ENCODE peak calls at places on chromosomes 16 and 17, in five cellular contexts. R, J, O, W and H are unnamed samples.

GRCh38 chr16:3235856-3236669 is 1.1 kb upstream of the ZNF200 start:
- DNase-seq in O (no peak), W (peak; percentile 37), R (peak; percentile 36), J (no peak), H (peak; percentile 47)

GRCh38 chr17:27868565-27868964 is 24.6 kb downstream of the LYRM9 start:
- DNase-seq in W (no peak), R (no peak), O (no peak), J (no peak), H (no peak)

GRCh38 chr16:19781196-19781595 is 63.1 kb downstream of the IQCK start:
- DNase-seq in J (no peak), W (no peak), O (no peak), R (no peak), H (no peak)

GRCh38 chr17:8941520-8941919 is 24.0 kb downstream of the PIK3R5 start:
- DNase-seq in O (peak; percentile 54), J (no peak), R (no peak), W (no peak), H (no peak)

GRCh38 chr17:38798614-38799500 is 499 bp downstream of the PIP4K2B start:
- DNase-seq in W (no peak), J (peak; percentile 54), R (peak; percentile 11), O (peak; percentile 14), H (peak; percentile 49)

GRCh38 chr17:33949100-33949499 is 306.0 kb upstream of the CCL2 start:
- DNase-seq in O (no peak), R (no peak), W (no peak), J (no peak), H (no peak)

GRCh38 chr16:52283018-52283417 is 263.9 kb downstream of the TOX3 start:
- DNase-seq in W (no peak), J (no peak), R (no peak), O (no peak), H (no peak)

GRCh38 chr17:55492951-55493350 is 18.3 kb downstream of the SMIM36 start:
- DNase-seq in O (no peak), J (no peak), W (no peak), R (no peak), H (no peak)

GRCh38 chr16:85936761-85937343 is 37.9 kb downstream of the IRF8 start:
- DNase-seq in J (no peak), O (no peak), R (no peak), W (no peak), H (no peak)

GRCh38 chr17:66542183-66542966 is 240.0 kb downstream of the PRKCA start:
- DNase-seq in R (no peak), O (no peak), W (no peak), J (no peak), H (no peak)

GRCh38 chr16:25747160-25747758 is 55.5 kb downstream of the HS3ST4 start:
- DNase-seq in W (no peak), J (no peak), R (peak; percentile 10), O (no peak), H (no peak)

GRCh38 chr17:38604479-38605229 is 1.1 kb downstream of the SRCIN1 start:
- DNase-seq in J (no peak), W (no peak), R (no peak), O (no peak), H (no peak)

GRCh38 chr16:67243481-67243880 is 3.8 kb downstream of the FHOD1 start:
- DNase-seq in O (no peak), J (no peak), R (no peak), W (no peak), H (no peak)

GRCh38 chr17:35766903-35767510 is 6.3 kb downstream of the C17orf50 start:
- DNase-seq in R (peak; percentile 44), J (no peak), W (no peak), O (no peak), H (no peak)

GRCh38 chr16:56851671-56852400 is 13.2 kb upstream of the SLC12A3 start:
- DNase-seq in R (no peak), J (no peak), W (no peak), O (no peak), H (no peak)

GRCh38 chr16:53922805-53923645 is 219.1 kb downstream of the FTO start:
- DNase-seq in J (no peak), R (no peak), O (no peak), W (no peak), H (no peak)

GRCh38 chr16:75023019-75023418 is 24.2 kb downstream of the ZNRF1 start:
- DNase-seq in R (no peak), J (no peak), W (no peak), O (no peak), H (no peak)

GRCh38 chr17:2901582-2901981 is 105.3 kb downstream of the RAP1GAP2 start:
- DNase-seq in W (no peak), J (no peak), R (no peak), O (no peak), H (peak; percentile 35)

GRCh38 chr16:3810198-3810664 is 70.3 kb downstream of the CREBBP start:
- DNase-seq in J (no peak), R (no peak), O (no peak), W (no peak), H (no peak)

GRCh38 chr16:79402356-79402755 is 198.2 kb downstream of the MAF start:
- DNase-seq in W (no peak), J (no peak), O (no peak), R (peak; percentile 3), H (no peak)

GRCh38 chr16:85126383-85126730 is 14.1 kb upstream of the CIBAR2 start:
- DNase-seq in J (no peak), R (no peak), W (no peak), O (no peak), H (no peak)

DNA sequence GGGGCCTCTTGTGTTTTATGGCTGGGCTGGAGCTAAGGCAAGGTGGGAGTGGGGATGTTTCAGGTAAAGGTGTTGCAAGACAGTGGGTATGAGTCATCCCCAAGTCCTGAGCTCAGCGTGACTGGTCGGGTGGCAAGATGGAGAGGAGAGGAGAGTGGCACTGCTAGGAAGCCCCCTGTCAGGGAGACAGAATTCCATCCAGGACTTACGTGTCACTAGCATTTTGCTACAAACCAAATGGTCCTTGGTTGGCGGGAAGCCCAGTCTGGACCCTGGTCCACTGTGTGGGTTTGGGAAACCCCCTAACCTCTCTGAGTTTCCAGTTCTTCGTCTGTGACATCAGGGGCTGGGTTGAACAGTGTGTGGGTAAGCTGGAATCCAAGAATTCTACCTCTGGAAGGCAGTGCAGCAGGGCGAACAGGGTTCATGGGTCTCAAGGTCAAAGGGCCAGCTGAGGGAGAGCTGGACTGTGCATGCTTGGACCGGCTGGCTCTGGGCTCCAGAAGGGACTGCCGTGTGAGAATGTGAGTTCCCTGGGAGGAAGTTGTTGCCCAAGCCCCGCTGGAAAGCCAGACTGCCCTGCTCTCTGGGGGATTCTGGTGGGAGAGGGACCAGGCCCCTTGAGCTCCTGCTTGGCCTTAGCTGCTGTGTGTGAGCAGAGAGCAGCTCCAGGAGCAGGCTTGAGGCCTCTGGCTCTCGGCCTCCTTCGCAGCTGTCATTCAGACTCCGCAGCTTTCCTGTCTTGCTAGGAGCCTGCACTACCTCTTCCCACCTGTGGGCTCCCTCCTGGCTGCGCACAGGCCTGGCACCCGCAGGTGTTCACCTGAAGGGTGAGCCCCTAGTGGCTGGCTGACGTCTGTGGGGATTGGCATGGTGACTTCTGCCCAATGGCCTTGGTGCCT is 84.5 kb downstream of the NT5M start:
- DNase-seq in W (no peak), J (no peak), O (no peak), R (peak; percentile 78), H (peak; percentile 35)
- H3K27ac ChIP-seq in W (no peak overlapping the region), J (no peak overlapping the region), O (no peak overlapping the region), R (peak overlapping the region; percentile 45), H (peak overlapping the region; percentile 38)

GRCh38 chr17:79026345-79027273 is 2.6 kb downstream of the C1QTNF1 start:
- DNase-seq in O (no peak), R (peak; percentile 73), J (peak; percentile 50), W (no peak), H (no peak)
- H3K27ac ChIP-seq in O (no peak overlapping the region), R (peak overlapping the region; percentile 64), J (peak overlapping the region; percentile 87), W (peak overlapping the region; percentile 48), H (peak overlapping the region; percentile 92)

DNA sequence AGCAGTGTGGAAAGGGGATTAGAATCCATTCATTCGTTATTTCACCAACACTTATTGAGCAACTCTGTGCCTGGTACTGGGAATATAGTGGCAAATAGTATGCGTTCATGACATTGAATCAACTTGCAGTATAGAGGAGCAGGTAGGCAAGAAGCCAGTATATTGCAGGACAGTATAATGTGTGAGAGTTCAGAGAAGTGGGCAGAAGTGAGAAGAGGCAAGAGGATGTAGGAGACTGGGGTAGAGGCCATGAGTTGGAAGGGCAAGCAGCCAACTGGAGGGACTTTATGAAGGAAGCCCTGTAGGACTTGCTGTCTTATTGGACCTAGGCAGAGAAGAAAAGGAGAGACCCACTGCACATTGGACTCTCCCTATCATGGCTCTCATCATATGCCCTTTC is 12.3 kb downstream of the HSD17B2 start:
- DNase-seq in O (no peak), J (no peak), W (no peak), R (no peak), H (no peak)
- H3K27ac ChIP-seq in O (no peak overlapping the region), J (no peak overlapping the region), W (no peak overlapping the region), R (no peak overlapping the region), H (no peak overlapping the region)

DNA sequence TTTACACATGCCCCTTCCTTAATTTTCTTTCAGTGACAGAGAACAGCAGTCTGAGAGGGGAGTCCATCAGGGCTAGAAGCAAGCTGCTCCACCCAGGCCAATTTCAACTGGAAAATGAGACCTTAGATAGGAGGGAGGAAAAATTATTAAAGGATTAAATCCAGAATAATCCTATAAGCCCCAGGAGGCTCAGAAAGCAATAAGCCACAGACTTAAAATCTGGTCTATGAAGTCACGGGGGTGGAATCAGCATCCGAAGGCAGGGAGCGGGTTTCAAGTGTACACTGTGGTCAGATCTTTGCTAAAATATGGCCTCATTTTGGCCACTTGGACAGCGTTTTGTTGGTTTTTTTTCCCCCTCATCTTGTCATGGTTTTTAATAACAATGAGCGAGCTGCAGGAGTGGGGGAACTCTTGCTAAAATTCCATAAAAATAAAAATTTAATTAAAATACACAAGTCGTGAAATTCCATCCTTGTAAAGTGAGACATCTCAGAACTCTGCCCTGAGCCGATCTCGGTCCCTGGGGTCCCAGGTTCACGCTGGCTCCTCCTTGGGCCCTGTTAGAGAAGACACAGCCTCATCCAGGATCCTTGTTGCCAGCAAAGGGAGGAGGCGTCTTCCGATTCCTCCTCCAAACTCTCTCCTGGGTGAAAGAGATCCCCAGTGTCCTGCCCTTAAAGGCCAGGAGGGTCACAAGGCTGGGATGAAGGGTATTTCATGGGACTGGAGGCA is 51.7 kb upstream of the ETV4 start:
- DNase-seq in O (no peak), J (no peak), R (no peak), W (no peak), H (no peak)
- H3K27ac ChIP-seq in O (no peak overlapping the region), J (peak overlapping the region; percentile 20), R (no peak overlapping the region), W (no peak overlapping the region), H (peak overlapping the region; percentile 7)